ENCODE peak calls at places on chromosomes 1 and 21, in four cellular contexts. Z is esophagus squamous epithelium; V is naive thymus-derived CD4-positive, alpha-beta T cell; I is GM06990. U is an unnamed sample.

GRCh38 chr21:32413697-32414578 is 1.4 kb downstream of the EVA1C start:
- DNase-seq in Z (no peak), V (no peak), I (no peak), U (peak; percentile 25)

GRCh38 chr1:28208818-28209441 is 23.9 kb downstream of the DNAJC8 start:
- DNase-seq in Z (no peak), V (peak; percentile 48), I (no peak), U (peak; percentile 57)

GRCh38 chr1:192158181-192158580 is at the start of gene RGS18:
- DNase-seq in Z (no peak), V (no peak), I (no peak), U (no peak)

GRCh38 chr21:18622383-18622782 is 218.8 kb upstream of the TMPRSS15 start:
- DNase-seq in Z (no peak), V (no peak), I (no peak), U (no peak)

GRCh38 chr1:205798577-205798976 is 14.4 kb downstream of the SLC41A1 start:
- DNase-seq in Z (no peak), V (no peak), I (no peak), U (no peak)

GRCh38 chr1:159918041-159918917 is 7.0 kb downstream of the TAGLN2 start:
- DNase-seq in Z (no peak), V (no peak), I (no peak), U (no peak)

GRCh38 chr1:37605806-37606474 is 10.2 kb upstream of the GNL2 start:
- DNase-seq in Z (no peak), V (no peak), I (no peak), U (no peak)

GRCh38 chr1:21449906-21450305 is 10.0 kb downstream of the NBPF3 start:
- DNase-seq in Z (no peak), V (no peak), I (no peak), U (no peak)

GRCh38 chr1:220895412-220895946 is 16.2 kb downstream of the HLX start:
- DNase-seq in Z (no peak), V (no peak), I (no peak), U (peak; percentile 66)

GRCh38 chr1:220894025-220894923 is 15.0 kb downstream of the HLX start:
- DNase-seq in Z (no peak), V (no peak), I (no peak), U (peak; percentile 80)

GRCh38 chr1:220893701-220894024 is 14.4 kb downstream of the HLX start:
- DNase-seq in Z (no peak), V (no peak), I (no peak), U (no peak)

GRCh38 chr1:220896088-220896487 is 16.8 kb downstream of the HLX start:
- DNase-seq in Z (no peak), V (no peak), I (no peak), U (peak; percentile 52)

DNA sequence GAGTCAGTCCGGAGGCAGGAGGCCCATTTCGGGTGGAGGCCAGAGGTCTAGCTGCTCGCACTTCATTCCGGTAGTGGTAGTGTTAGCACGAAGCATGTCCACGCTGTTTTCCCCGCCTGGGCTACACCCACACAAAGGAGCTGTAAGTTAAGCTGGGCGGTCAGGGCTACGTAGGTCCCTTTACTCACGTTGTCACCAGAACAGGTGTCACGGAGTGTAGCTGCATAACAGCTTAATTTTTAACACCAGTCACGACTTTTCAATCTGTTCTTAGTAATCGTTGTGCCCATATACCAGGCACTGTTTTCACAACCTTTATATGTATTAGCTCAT is 15.6 kb downstream of the HLX start:
- DNase-seq in Z (no peak), V (no peak), I (no peak), U (no peak)
- H3K27me3 ChIP-seq in Z (peaks cover 53% of the 10 kb centered on the region), V (no peaks in the 10 kb centered on the region), I (no peaks in the 10 kb centered on the region), U (peaks cover 74% of the 10 kb centered on the region)

DNA sequence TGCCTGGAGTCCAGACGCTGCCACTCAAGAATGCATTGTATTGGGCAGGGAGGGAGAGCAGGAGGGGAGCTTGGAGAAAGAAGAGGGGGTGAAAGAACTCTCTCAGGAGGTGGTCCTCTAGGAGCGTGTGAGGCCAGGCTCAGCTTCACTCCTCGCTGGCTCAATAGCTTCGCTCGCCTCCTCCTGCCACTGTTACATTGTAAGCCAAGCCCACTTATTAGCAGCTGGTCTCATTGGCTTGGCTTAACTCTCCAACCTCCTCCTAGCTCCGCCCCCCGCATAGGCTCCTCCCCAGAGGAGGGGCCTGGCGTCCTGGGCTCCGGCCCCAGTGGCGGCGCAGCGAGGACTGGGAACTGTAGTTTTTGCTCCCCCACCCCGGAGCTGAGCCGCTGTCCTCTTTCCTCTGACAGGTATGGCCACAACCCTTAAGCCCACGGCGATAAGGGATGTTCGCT is at the start of gene KCNN3:
- DNase-seq in Z (no peak), V (peak; percentile 77), I (peak; percentile 94), U (peak; percentile 98)
- H3K4me3 ChIP-seq in Z (peak within 1 kb of the TSS; percentile 49), V (no peak within 1 kb of the TSS), I (peak within 1 kb of the TSS; percentile 66), U (peak within 1 kb of the TSS; percentile 29)

GRCh38 chr1:6547301-6547700 is 7.0 kb downstream of the NOL9 start:
- DNase-seq in Z (no peak), V (no peak), I (no peak), U (no peak)
- H3K36me3 ChIP-seq in Z (peaks cover 34% of the 10 kb centered on the region), V (peaks cover 20% of the 10 kb centered on the region), I (peaks cover 19% of the 10 kb centered on the region), U (peaks cover 38% of the 10 kb centered on the region)

DNA sequence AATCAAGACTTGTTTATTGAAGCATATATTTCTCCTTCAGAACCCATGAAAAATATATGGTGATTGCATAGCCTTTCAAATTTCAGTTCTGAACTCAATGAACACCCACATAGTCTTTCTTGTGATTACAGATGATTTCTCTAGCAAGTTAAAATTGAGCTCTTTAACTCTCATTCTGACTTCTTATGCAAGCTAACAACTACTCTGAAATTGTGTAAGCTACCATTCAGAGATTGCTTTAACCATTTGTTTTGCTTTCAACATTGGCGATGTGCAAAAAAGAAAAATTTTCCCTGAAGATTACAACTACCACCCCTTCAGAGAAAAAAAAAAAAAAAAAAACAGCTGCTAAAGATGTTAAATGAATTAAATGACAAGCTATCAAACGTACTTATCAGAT is 193.9 kb downstream of the DAB1 start:
- DNase-seq in Z (no peak), V (no peak), I (no peak), U (no peak)
- H3K27me3 ChIP-seq in Z (no peaks in the 10 kb centered on the region), V (no peaks in the 10 kb centered on the region), I (no peaks in the 10 kb centered on the region), U (no peaks in the 10 kb centered on the region)

GRCh38 chr1:84688461-84689061 is 1.7 kb downstream of the SSX2IP start:
- DNase-seq in Z (no peak), V (no peak), I (no peak), U (no peak)
- H3K4me3 ChIP-seq in Z (peak overlapping the region; percentile 93), V (no peak overlapping the region), I (no peak overlapping the region), U (no peak overlapping the region)

GRCh38 chr1:209860293-209860881 is 32.6 kb downstream of the UTP25 start:
- DNase-seq in Z (no peak), V (peak; percentile 53), I (peak; percentile 25), U (peak; percentile 91)
- H3K36me3 ChIP-seq in Z (no peaks in the 10 kb centered on the region), V (no peaks in the 10 kb centered on the region), I (no peaks in the 10 kb centered on the region), U (no peaks in the 10 kb centered on the region)